ENCODE peak calls at places on chromosomes 13 and 19, in nine cellular contexts. W is GM23338; N is heart right ventricle; E is CD8-positive, alpha-beta T cell; H is astrocyte of the spinal cord; G is psoas muscle; R is pancreas; C is Panc1; V is osteoblast. P is an unnamed sample.

GRCh38 chr13:110677731-110678545 is 28.0 kb downstream of the CARS2 start:
- DNase-seq in H (peak), N (no peak), W (no peak), G (no peak), C (no peak), E (no peak), V (peak), R (no peak), P (no peak)

GRCh38 chr19:29714371-29714952 is 599 bp downstream of the C19orf12 start:
- DNase-seq in R (no peak), H (peak), C (no peak), N (no peak), G (no peak), E (peak), W (no peak), V (peak), P (no peak)

GRCh38 chr13:42274386-42275097 is 2.6 kb downstream of the AKAP11 start:
- DNase-seq in W (no peak), R (no peak), V (no peak), N (no peak), E (no peak), H (no peak), C (no peak), G (no peak), P (no peak)

GRCh38 chr13:67148219-67148583 is 81.9 kb downstream of the PCDH9 start:
- DNase-seq in W (no peak), V (peak), N (no peak), C (no peak), G (no peak), H (peak), R (no peak), E (no peak), P (peak)

GRCh38 chr13:51935326-51936171 is 73.8 kb downstream of the CCDC70 start:
- DNase-seq in C (no peak), R (no peak), V (no peak), E (no peak), N (no peak), W (peak), G (no peak), H (no peak), P (peak)

GRCh38 chr19:43432866-43433673 is 18.4 kb downstream of the TEX101 start:
- DNase-seq in N (peak), V (peak), R (peak), H (peak), C (no peak), G (peak), E (peak), W (peak), P (peak)

GRCh38 chr13:26476744-26477129 is 80.7 kb upstream of the WASF3 start:
- DNase-seq in E (no peak), R (no peak), V (no peak), C (no peak), H (no peak), N (no peak), G (no peak), W (no peak), P (no peak)

GRCh38 chr19:41089955-41090354 is 1.7 kb downstream of the CYP2A13 start:
- DNase-seq in W (peak), G (no peak), C (no peak), R (no peak), N (no peak), V (no peak), H (no peak), E (no peak), P (no peak)

GRCh38 chr19:15126511-15126910 is 19.3 kb downstream of the SYDE1 start:
- DNase-seq in V (peak), G (no peak), E (no peak), W (no peak), H (no peak), R (no peak), N (no peak), C (no peak), P (peak)

GRCh38 chr19:5206751-5207075 is 133.9 kb downstream of the PTPRS start:
- DNase-seq in W (no peak), C (no peak), R (no peak), V (peak), H (no peak), G (no peak), N (no peak), E (no peak), P (no peak)

GRCh38 chr13:108342369-108343289 is 73.1 kb downstream of the TNFSF13B start:
- DNase-seq in C (peak), W (peak), R (no peak), N (no peak), V (no peak), H (peak), E (no peak), G (no peak), P (peak)

GRCh38 chr13:19695829-19696228 is 62.4 kb downstream of the MPHOSPH8 start:
- DNase-seq in E (no peak), G (no peak), R (no peak), N (no peak), V (no peak), W (peak), H (no peak), C (no peak), P (no peak)

GRCh38 chr19:35716985-35717664 is 678 bp upstream of the KMT2B start:
- DNase-seq in W (peak), E (peak), C (peak), G (peak), N (peak), H (peak), V (peak), R (peak), P (peak)

GRCh38 chr19:55642153-55643002 is 1.1 kb upstream of the ZNF581 start:
- DNase-seq in N (peak), V (peak), E (peak), H (no peak), W (no peak), R (peak), G (no peak), C (no peak), P (peak)

GRCh38 chr13:26557393-26558073 is at the start of gene WASF3:
- DNase-seq in N (peak), H (peak), W (peak), G (peak), C (peak), V (peak), E (no peak), R (peak), P (peak)

GRCh38 chr13:98443329-98443728 is 133.6 kb downstream of the STK24 start:
- DNase-seq in G (no peak), C (no peak), E (no peak), R (peak), W (no peak), V (peak), N (no peak), H (peak), P (peak)

GRCh38 chr13:19152403-19152802 is 29.2 kb downstream of the TUBA3C start:
- DNase-seq in E (no peak), H (no peak), C (no peak), R (no peak), G (no peak), W (no peak), N (no peak), V (no peak), P (no peak)

GRCh38 chr19:52640916-52641315 is 2.8 kb upstream of the ZNF83 start:
- DNase-seq in G (no peak), V (no peak), W (peak), N (no peak), H (no peak), R (no peak), C (no peak), E (no peak), P (no peak)

GRCh38 chr19:17450264-17451075 is 2.0 kb upstream of the TMEM221 start:
- DNase-seq in E (no peak), R (no peak), N (no peak), G (no peak), V (no peak), C (no peak), W (no peak), H (no peak), P (no peak)

GRCh38 chr13:66405908-66406802 is 824.0 kb downstream of the PCDH9 start:
- DNase-seq in C (peak), G (no peak), H (peak), R (no peak), N (no peak), W (no peak), V (peak), E (no peak), P (peak)

GRCh38 chr13:40102854-40103253 is 447.4 kb downstream of the COG6 start:
- DNase-seq in E (peak), R (no peak), C (no peak), G (no peak), H (peak), V (peak), W (no peak), N (no peak), P (peak)

GRCh38 chr13:106602178-106602577 is 34.2 kb upstream of the ARGLU1 start:
- DNase-seq in E (no peak), C (no peak), W (no peak), R (no peak), V (no peak), N (no peak), G (no peak), H (no peak), P (no peak)

GRCh38 chr13:30731658-30732390 is 3.5 kb upstream of the ALOX5AP start:
- DNase-seq in E (no peak), G (peak), H (no peak), N (no peak), R (no peak), C (no peak), W (no peak), V (peak), P (no peak)

GRCh38 chr13:109759609-109760008 is 26.8 kb downstream of the IRS2 start:
- DNase-seq in G (no peak), R (no peak), W (no peak), E (no peak), V (no peak), H (no peak), N (no peak), C (no peak), P (no peak)

GRCh38 chr13:40102360-40102727 is 446.9 kb downstream of the COG6 start:
- DNase-seq in W (no peak), E (no peak), G (no peak), N (no peak), C (no peak), R (no peak), V (no peak), H (no peak), P (no peak)

GRCh38 chr13:111344471-111345191 is 24.2 kb downstream of the TEX29 start:
- DNase-seq in N (no peak), W (peak), G (peak), V (no peak), H (peak), C (no peak), E (no peak), R (no peak), P (peak)

GRCh38 chr19:38990949-38991697 is 15.6 kb upstream of the FBXO17 start:
- DNase-seq in C (no peak), R (no peak), G (peak), N (no peak), E (no peak), H (no peak), V (peak), W (no peak), P (peak)

GRCh38 chr13:74052402-74052928 is 81.7 kb downstream of the KLF12 start:
- DNase-seq in C (no peak), H (no peak), V (no peak), N (no peak), W (peak), G (peak), E (no peak), R (no peak), P (no peak)

GRCh38 chr13:111315347-111315995 is 5.0 kb upstream of the TEX29 start:
- DNase-seq in E (no peak), C (no peak), W (no peak), N (no peak), H (no peak), G (no peak), V (no peak), R (no peak), P (peak)

GRCh38 chr19:30305346-30306060 is 66.7 kb upstream of the ZNF536 start:
- DNase-seq in R (no peak), V (no peak), C (no peak), W (no peak), N (no peak), H (no peak), G (no peak), E (no peak), P (no peak)

GRCh38 chr19:9498183-9498902 is at the start of gene ZNF560:
- DNase-seq in V (no peak), C (no peak), N (no peak), H (peak), G (no peak), W (peak), R (no peak), E (no peak), P (peak)

GRCh38 chr19:57363734-57364181 is 407 bp downstream of the TRAPPC2B start:
- DNase-seq in R (no peak), V (peak), N (no peak), G (no peak), W (peak), C (no peak), E (no peak), H (no peak), P (peak)

GRCh38 chr13:47220453-47221150 is 323.7 kb upstream of the HTR2A start:
- DNase-seq in G (no peak), E (no peak), N (no peak), R (no peak), C (no peak), W (peak), V (no peak), H (peak), P (peak)
- TF ChIP-seq CTCF in G (no peak), E (no peak), N (no peak), R (no peak), C (no peak), W (peak), V (no peak), H (no peak), P (no peak)

GRCh38 chr13:44374348-44374712 is 706 bp downstream of the SERP2 start:
- DNase-seq in V (no peak), N (no peak), G (no peak), H (no peak), C (no peak), R (no peak), W (no peak), E (no peak), P (no peak)
- H3K4me3 ChIP-seq in V (peak), N (peak), G (peak), H (peak), C (no peak), R (peak), W (peak), E (no peak), P (peak)

GRCh38 chr19:32354345-32354744 is 8.9 kb downstream of the ZNF507 start:
- DNase-seq in E (no peak), V (no peak), N (no peak), R (no peak), C (no peak), W (no peak), G (no peak), H (no peak), P (no peak)

GRCh38 chr19:32358311-32358710 is 12.9 kb downstream of the ZNF507 start:
- DNase-seq in V (no peak), R (no peak), H (no peak), E (no peak), W (no peak), N (no peak), G (no peak), C (no peak), P (no peak)

GRCh38 chr19:32359581-32359980 is 14.2 kb downstream of the ZNF507 start:
- DNase-seq in V (no peak), N (no peak), R (no peak), W (no peak), C (no peak), E (no peak), G (no peak), H (no peak), P (no peak)

GRCh38 chr19:32355309-32355708 is 9.9 kb downstream of the ZNF507 start:
- DNase-seq in W (no peak), H (no peak), G (no peak), E (no peak), V (no peak), C (no peak), R (no peak), N (no peak), P (no peak)

GRCh38 chr19:32357720-32358119 is 12.3 kb downstream of the ZNF507 start:
- DNase-seq in N (no peak), V (no peak), E (no peak), G (no peak), W (no peak), R (no peak), C (no peak), H (no peak), P (peak)
- TF ChIP-seq CTCF in N (no peak), V (peak), E (no peak), G (peak), W (no peak), R (no peak), C (peak), H (no peak), P (peak)

GRCh38 chr13:92677571-92677970 is 549.0 kb upstream of the GPC6 start:
- DNase-seq in W (peak), E (no peak), C (no peak), R (no peak), H (no peak), N (peak), G (no peak), V (no peak), P (no peak)
- H3K4me3 ChIP-seq in W (no peak), E (no peak), C (no peak), R (no peak), H (no peak), N (no peak), G (no peak), V (no peak), P (no peak)

DNA sequence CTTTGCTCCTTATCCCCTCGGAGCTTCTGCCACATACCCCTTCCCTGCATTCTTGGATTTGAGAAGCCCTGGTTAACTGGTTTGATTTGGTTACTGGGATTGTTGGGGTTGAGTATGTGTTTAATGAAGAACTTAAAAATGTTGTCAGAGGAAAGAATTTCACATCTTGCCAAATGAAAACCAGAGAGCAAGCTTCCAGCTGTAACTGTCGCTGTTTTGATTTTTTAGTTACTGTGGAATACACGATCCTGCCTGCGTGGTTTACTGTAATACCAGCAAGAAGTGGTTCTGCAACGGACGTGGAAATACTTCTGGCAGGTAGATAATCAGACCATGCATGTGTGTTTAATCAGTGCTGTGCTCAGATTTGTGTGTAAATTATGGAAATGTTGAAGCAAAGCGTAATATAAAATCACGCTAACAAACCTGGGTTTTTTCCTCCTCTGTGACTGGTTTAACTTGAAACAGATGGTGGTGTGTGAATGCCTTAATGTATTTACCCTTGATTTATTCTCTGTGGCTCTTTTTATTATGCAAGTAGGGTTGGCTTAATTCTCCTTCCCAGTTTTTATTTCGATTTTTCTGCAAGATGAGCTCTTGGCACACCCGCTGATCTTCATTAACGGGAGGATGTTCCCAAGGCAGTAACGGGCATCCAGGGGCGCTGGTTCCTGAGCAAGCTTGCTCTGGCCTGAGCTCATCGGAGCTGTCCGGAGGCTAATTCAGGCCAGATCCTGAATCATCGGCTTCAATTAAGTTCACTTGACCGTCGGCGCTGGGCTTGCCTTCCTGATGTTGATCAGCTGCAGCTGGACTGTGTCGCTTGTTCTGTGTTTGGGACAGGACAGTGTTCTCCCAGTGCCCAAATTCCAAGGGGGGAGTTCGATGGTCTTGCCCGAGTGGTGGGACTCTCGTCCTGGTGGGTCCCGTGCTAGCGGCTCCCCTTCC is 16.0 kb downstream of the UPF1 start:
- DNase-seq in G (peak), N (no peak), W (no peak), V (peak), H (no peak), R (peak), E (no peak), C (no peak), P (no peak)
- TF ChIP-seq CTCF in G (no peak), N (peak), W (no peak), V (no peak), H (no peak), R (no peak), E (no peak), C (peak), P (no peak)

GRCh38 chr19:37551123-37551993 is 43.2 kb downstream of the ZNF571 start:
- DNase-seq in N (peak), W (peak), H (peak), E (peak), V (peak), R (peak), G (no peak), C (no peak), P (peak)
- H3K4me3 ChIP-seq in N (peak), W (peak), H (peak), E (peak), V (peak), R (no peak), G (peak), C (peak), P (no peak)

GRCh38 chr13:113904411-113904810 is 40.5 kb upstream of the GAS6 start:
- DNase-seq in H (no peak), W (peak), C (peak), V (no peak), G (peak), E (no peak), R (no peak), N (peak), P (peak)
- TF ChIP-seq CTCF in H (peak), W (peak), C (peak), V (peak), G (peak), E (no peak), R (no peak), N (peak), P (peak)

GRCh38 chr19:18774107-18774506 is 17.0 kb downstream of the COMP start:
- DNase-seq in W (no peak), H (no peak), G (no peak), R (peak), E (no peak), V (peak), N (no peak), C (no peak), P (no peak)
- H3K4me3 ChIP-seq in W (no peak), H (no peak), G (no peak), R (no peak), E (no peak), V (no peak), N (no peak), C (no peak), P (no peak)

GRCh38 chr13:38577048-38577447 is 109.8 kb upstream of the FREM2 start:
- DNase-seq in H (no peak), C (no peak), G (no peak), R (no peak), W (peak), V (no peak), N (no peak), E (no peak), P (peak)

DNA sequence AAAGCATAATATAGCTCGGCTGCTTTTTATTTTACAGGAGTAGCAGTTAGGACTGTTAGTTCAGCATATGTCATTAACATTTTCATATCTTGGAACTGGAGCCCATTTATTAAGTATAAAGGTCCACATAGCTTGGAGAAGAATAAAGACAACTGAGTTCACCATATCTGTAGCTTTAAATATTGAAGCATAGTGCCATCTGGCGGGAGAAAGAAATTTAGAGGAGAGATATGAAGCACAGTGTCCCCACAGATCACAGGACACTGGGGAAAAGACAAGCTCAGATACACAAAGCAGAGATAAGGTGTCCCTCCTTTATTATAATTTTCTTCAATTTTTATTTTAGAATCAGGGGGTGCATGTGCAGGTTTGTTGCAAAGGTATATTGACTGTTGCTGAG is 104.7 kb upstream of the FREM2 start:
- DNase-seq in N (no peak), E (no peak), W (peak), C (peak), V (no peak), G (no peak), R (no peak), H (peak), P (peak)
- TF ChIP-seq CTCF in N (peak), E (no peak), W (peak), C (peak), V (peak), G (peak), R (no peak), H (peak), P (peak)

P was measured in cardiac muscle cell.